ENCODE peak calls at places on chromosomes 7 and 10, in seven cellular contexts. One of them, this sample, is unnamed.

GRCh38 chr7:112788778-112789343 is 1.3 kb downstream of the TMEM168 start:
- DNase-seq in AG09319: no peak
- DNase-seq in RPMI8226: no peak
- DNase-seq in A549: no peak
- DNase-seq in amniotic stem cell: no peak
- DNase-seq in EL: no peak
- DNase-seq in pancreas: no peak
- DNase-seq in this sample: no peak

GRCh38 chr7:100604976-100605911 is 3.1 kb downstream of the PCOLCE start:
- DNase-seq in pancreas: peak
- DNase-seq in amniotic stem cell: no peak
- DNase-seq in A549: peak
- DNase-seq in AG09319: no peak
- DNase-seq in RPMI8226: peak
- DNase-seq in EL: no peak
- DNase-seq in this sample: no peak

GRCh38 chr10:86401588-86402282 is 35.1 kb upstream of the GRID1 start:
- DNase-seq in RPMI8226: no peak
- DNase-seq in amniotic stem cell: no peak
- DNase-seq in EL: no peak
- DNase-seq in AG09319: no peak
- DNase-seq in pancreas: peak
- DNase-seq in A549: peak
- DNase-seq in this sample: no peak

GRCh38 chr7:73519867-73520672 is 2.0 kb downstream of the BAZ1B start:
- DNase-seq in RPMI8226: peak
- DNase-seq in A549: no peak
- DNase-seq in pancreas: peak
- DNase-seq in AG09319: no peak
- DNase-seq in EL: peak
- DNase-seq in amniotic stem cell: no peak
- DNase-seq in this sample: no peak

GRCh38 chr7:94906035-94906796 is 1.2 kb upstream of the PPP1R9A start:
- DNase-seq in AG09319: no peak
- DNase-seq in A549: no peak
- DNase-seq in RPMI8226: no peak
- DNase-seq in pancreas: no peak
- DNase-seq in EL: no peak
- DNase-seq in amniotic stem cell: no peak
- DNase-seq in this sample: no peak

GRCh38 chr10:59340279-59340678 is 22.1 kb downstream of the FAM13C start:
- DNase-seq in EL: no peak
- DNase-seq in RPMI8226: no peak
- DNase-seq in AG09319: no peak
- DNase-seq in amniotic stem cell: no peak
- DNase-seq in pancreas: no peak
- DNase-seq in A549: no peak
- DNase-seq in this sample: no peak

GRCh38 chr7:66844552-66845381 is 76.3 kb upstream of the TMEM248 start:
- DNase-seq in EL: peak
- DNase-seq in RPMI8226: peak
- DNase-seq in AG09319: peak
- DNase-seq in A549: peak
- DNase-seq in amniotic stem cell: peak
- DNase-seq in pancreas: peak
- DNase-seq in this sample: peak

GRCh38 chr10:124292911-124293640 is 125.6 kb downstream of the OAT start:
- DNase-seq in EL: peak
- DNase-seq in AG09319: no peak
- DNase-seq in A549: no peak
- DNase-seq in amniotic stem cell: no peak
- DNase-seq in pancreas: no peak
- DNase-seq in RPMI8226: no peak
- DNase-seq in this sample: no peak

GRCh38 chr10:62063795-62064472 is 162.4 kb downstream of the ARID5B start:
- DNase-seq in AG09319: no peak
- DNase-seq in EL: no peak
- DNase-seq in amniotic stem cell: no peak
- DNase-seq in A549: no peak
- DNase-seq in RPMI8226: no peak
- DNase-seq in pancreas: no peak
- DNase-seq in this sample: no peak

GRCh38 chr7:141785711-141786552 is 4.1 kb upstream of the TAS2R5 start:
- DNase-seq in amniotic stem cell: peak
- DNase-seq in pancreas: no peak
- DNase-seq in EL: peak
- DNase-seq in AG09319: peak
- DNase-seq in A549: peak
- DNase-seq in RPMI8226: peak
- DNase-seq in this sample: peak

GRCh38 chr10:43226851-43227845 is 39.7 kb downstream of the RASGEF1A start:
- DNase-seq in EL: no peak
- DNase-seq in AG09319: no peak
- DNase-seq in A549: no peak
- DNase-seq in amniotic stem cell: no peak
- DNase-seq in pancreas: no peak
- DNase-seq in RPMI8226: no peak
- DNase-seq in this sample: no peak

GRCh38 chr10:75658915-75659314 is 227.5 kb downstream of the LRMDA start:
- DNase-seq in amniotic stem cell: no peak
- DNase-seq in EL: no peak
- DNase-seq in A549: no peak
- DNase-seq in AG09319: no peak
- DNase-seq in pancreas: no peak
- DNase-seq in RPMI8226: no peak
- DNase-seq in this sample: no peak

GRCh38 chr10:14583252-14583651 is 191.4 kb downstream of the FAM107B start:
- DNase-seq in AG09319: no peak
- DNase-seq in RPMI8226: no peak
- DNase-seq in amniotic stem cell: no peak
- DNase-seq in EL: no peak
- DNase-seq in pancreas: no peak
- DNase-seq in A549: no peak
- DNase-seq in this sample: no peak

GRCh38 chr10:73039635-73040034 is 57.0 kb downstream of the P4HA1 start:
- DNase-seq in EL: peak
- DNase-seq in pancreas: no peak
- DNase-seq in A549: no peak
- DNase-seq in RPMI8226: no peak
- DNase-seq in amniotic stem cell: peak
- DNase-seq in AG09319: peak
- DNase-seq in this sample: no peak

GRCh38 chr10:78664929-78665525 is 403.7 kb upstream of the ZMIZ1 start:
- DNase-seq in AG09319: no peak
- DNase-seq in EL: peak
- DNase-seq in amniotic stem cell: no peak
- DNase-seq in RPMI8226: no peak
- DNase-seq in A549: no peak
- DNase-seq in pancreas: no peak
- DNase-seq in this sample: peak